ENCODE peak calls at places on chromosome 12, in nine cellular contexts. P is GM12878; V is tibial nerve; F is GM23338; G is pancreas; L is CD8-positive, alpha-beta T cell; O is GM23248; S is thoracic aorta; T is spleen. J is an unnamed sample. For H3K4me1, the result is how much of the 10 kb centered on the place peaks cover.

GRCh38 chr12:89138048-89138852 is 214.1 kb downstream of the DUSP6 start:
- DNase-seq in L (no peak), T (no peak), O (peak), S (no peak), P (no peak), F (no peak), V (no peak), G (no peak), J (no peak)

GRCh38 chr12:29921307-29921706 is 137.6 kb upstream of the TMTC1 start:
- DNase-seq in S (no peak), F (no peak), O (peak), T (no peak), L (no peak), P (no peak), V (no peak), G (no peak), J (no peak)

GRCh38 chr12:2414810-2415567 is 362.2 kb downstream of the CACNA1C start:
- DNase-seq in S (no peak), G (no peak), L (no peak), V (no peak), T (peak), P (no peak), O (peak), F (peak), J (peak)

GRCh38 chr12:12091977-12092663 is 21.4 kb downstream of the BCL2L14 start:
- DNase-seq in S (no peak), V (no peak), F (no peak), T (peak), G (peak), O (no peak), P (no peak), L (no peak), J (no peak)

GRCh38 chr12:6703631-6704030 is 3.0 kb upstream of the PIANP start:
- DNase-seq in P (no peak), F (peak), T (peak), G (no peak), V (no peak), L (no peak), S (no peak), O (peak), J (no peak)

GRCh38 chr12:76080017-76080728 is 4.3 kb downstream of the NAP1L1 start:
- DNase-seq in P (no peak), G (no peak), O (peak), S (no peak), V (no peak), T (no peak), L (no peak), F (no peak), J (no peak)

GRCh38 chr12:53497461-53497860 is 1.8 kb downstream of the MAP3K12 start:
- DNase-seq in O (no peak), P (no peak), V (no peak), T (no peak), F (no peak), G (no peak), L (no peak), S (no peak), J (no peak)

GRCh38 chr12:49944046-49944445 is 6.5 kb upstream of the AQP2 start:
- DNase-seq in G (no peak), T (peak), L (no peak), P (no peak), F (no peak), V (no peak), S (no peak), O (no peak), J (peak)

GRCh38 chr12:7501031-7501585 is 2.5 kb downstream of the CD163 start:
- DNase-seq in O (no peak), T (no peak), S (no peak), F (no peak), P (no peak), L (no peak), V (no peak), G (no peak), J (no peak)

GRCh38 chr12:24975425-24975824 is 26.5 kb upstream of the BCAT1 start:
- DNase-seq in S (no peak), G (no peak), V (no peak), T (no peak), P (no peak), F (no peak), L (no peak), O (no peak), J (no peak)

GRCh38 chr12:101891462-101891971 is 14.1 kb downstream of the DRAM1 start:
- DNase-seq in V (no peak), L (no peak), P (peak), G (no peak), T (no peak), S (no peak), O (peak), F (no peak), J (peak)

GRCh38 chr12:75564821-75565220 is 53.4 kb upstream of the KRR1 start:
- DNase-seq in G (no peak), P (no peak), O (no peak), F (no peak), S (no peak), T (no peak), L (no peak), V (no peak), J (no peak)

GRCh38 chr12:55932546-55932919 is 1.6 kb downstream of the DGKA start:
- DNase-seq in G (no peak), T (peak), V (no peak), L (peak), P (no peak), F (no peak), O (peak), S (no peak), J (no peak)

GRCh38 chr12:55933158-55933798 is 2.3 kb downstream of the DGKA start:
- DNase-seq in G (no peak), O (peak), L (peak), F (no peak), P (no peak), S (no peak), V (no peak), T (no peak), J (peak)

GRCh38 chr12:55934773-55935172 is 3.8 kb downstream of the DGKA start:
- DNase-seq in V (no peak), O (no peak), L (no peak), F (no peak), P (no peak), T (no peak), G (no peak), S (no peak), J (peak)

GRCh38 chr12:55934343-55934742 is 3.4 kb downstream of the DGKA start:
- DNase-seq in L (no peak), P (no peak), V (no peak), T (no peak), G (no peak), S (no peak), O (peak), F (no peak), J (no peak)

DNA sequence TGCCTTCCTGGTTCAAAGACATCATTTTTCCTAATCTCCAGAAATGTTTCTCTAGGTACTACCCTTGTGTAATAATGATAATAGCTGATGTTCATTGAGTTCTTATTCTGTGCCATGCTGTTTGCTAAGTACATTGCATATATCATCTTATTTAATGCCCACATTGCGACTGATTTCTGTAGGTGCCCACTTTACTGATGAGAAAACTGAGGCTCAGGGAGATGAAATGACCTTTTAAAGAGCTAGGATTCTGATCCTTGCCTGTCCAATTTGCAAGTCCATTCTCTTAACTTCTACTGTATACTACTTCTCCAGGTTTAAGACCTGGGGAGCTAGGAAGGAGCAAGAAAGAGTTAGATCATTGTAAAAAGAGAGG is 2.8 kb downstream of the DGKA start:
- DNase-seq in S (no peak), G (no peak), V (no peak), O (no peak), L (no peak), T (no peak), F (no peak), P (no peak), J (no peak)
- H3K4me3 ChIP-seq in S (no peak), G (no peak), V (no peak), O (no peak), L (peak), T (no peak), F (no peak), P (no peak), J (peak)

DNA sequence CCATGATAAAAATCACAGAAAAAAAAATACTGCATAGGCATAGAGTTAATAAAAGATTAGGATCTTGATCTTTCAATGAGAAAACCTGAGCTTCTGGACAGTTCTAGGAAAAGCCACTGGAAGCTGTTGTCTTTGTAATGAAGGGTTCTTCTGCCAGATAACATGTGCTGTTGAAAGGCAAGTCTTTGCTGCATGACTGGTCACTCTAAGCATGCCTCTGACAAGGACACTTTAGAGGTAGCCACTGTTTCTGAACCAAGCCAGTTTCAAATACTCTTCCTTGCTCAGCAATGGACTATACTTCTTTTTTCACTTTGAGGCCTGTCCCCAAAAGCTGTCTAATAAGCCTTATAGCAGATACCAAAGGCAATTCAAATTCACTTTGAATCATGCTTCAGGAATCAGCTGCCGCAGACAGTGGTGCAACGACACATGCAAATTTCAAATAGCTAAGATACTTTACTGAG is 70.2 kb downstream of the BTG1 start:
- DNase-seq in G (no peak), L (no peak), T (no peak), F (no peak), O (peak), S (no peak), V (no peak), P (no peak), J (no peak)
- H3K4me1 ChIP-seq in G (under half), L (under half), T (under half), F (under half), O (half or more), S (under half), V (under half), P (under half), J (under half)

GRCh38 chr12:4277856-4278581 is 4.5 kb downstream of the CCND2 start:
- DNase-seq in O (no peak), G (no peak), S (no peak), V (no peak), P (no peak), T (no peak), L (no peak), F (no peak), J (no peak)

GRCh38 chr12:4277205-4277543 is 3.6 kb downstream of the CCND2 start:
- DNase-seq in T (no peak), G (no peak), S (no peak), V (no peak), L (no peak), F (no peak), O (no peak), P (no peak), J (no peak)

GRCh38 chr12:4276524-4277204 is 3.1 kb downstream of the CCND2 start:
- DNase-seq in T (peak), P (peak), L (peak), S (peak), G (peak), V (peak), F (peak), O (peak), J (peak)

GRCh38 chr12:4279120-4279690 is 5.6 kb downstream of the CCND2 start:
- DNase-seq in V (no peak), P (no peak), S (no peak), F (no peak), O (no peak), G (no peak), T (no peak), L (no peak), J (no peak)

GRCh38 chr12:4278582-4278939 is 5.0 kb downstream of the CCND2 start:
- DNase-seq in T (peak), L (no peak), O (no peak), V (peak), G (no peak), P (no peak), F (no peak), S (no peak), J (no peak)
- H3K27ac ChIP-seq in T (peak), L (no peak), O (no peak), V (peak), G (no peak), P (no peak), F (no peak), S (no peak), J (no peak)

GRCh38 chr12:117579939-117580717 is 218.7 kb upstream of the NOS1 start:
- DNase-seq in P (no peak), F (no peak), S (no peak), L (no peak), G (no peak), T (no peak), O (no peak), V (no peak), J (no peak)

GRCh38 chr12:117583092-117583491 is 221.7 kb upstream of the NOS1 start:
- DNase-seq in S (no peak), O (no peak), T (no peak), P (no peak), V (no peak), G (no peak), L (no peak), F (no peak), J (no peak)

GRCh38 chr12:117583677-117584076 is 222.3 kb upstream of the NOS1 start:
- DNase-seq in T (no peak), O (no peak), G (no peak), L (no peak), P (no peak), S (no peak), V (no peak), F (peak), J (no peak)

GRCh38 chr12:117580718-117581062 is 219.3 kb upstream of the NOS1 start:
- DNase-seq in V (peak), L (no peak), S (no peak), T (no peak), O (no peak), F (peak), G (no peak), P (no peak), J (no peak)

GRCh38 chr12:117582135-117582784 is 220.8 kb upstream of the NOS1 start:
- DNase-seq in G (no peak), F (no peak), S (no peak), P (no peak), V (no peak), L (no peak), O (no peak), T (no peak), J (no peak)
- H3K4me3 ChIP-seq in G (no peak), F (no peak), S (no peak), P (no peak), V (no peak), L (no peak), O (no peak), T (no peak), J (no peak)

DNA sequence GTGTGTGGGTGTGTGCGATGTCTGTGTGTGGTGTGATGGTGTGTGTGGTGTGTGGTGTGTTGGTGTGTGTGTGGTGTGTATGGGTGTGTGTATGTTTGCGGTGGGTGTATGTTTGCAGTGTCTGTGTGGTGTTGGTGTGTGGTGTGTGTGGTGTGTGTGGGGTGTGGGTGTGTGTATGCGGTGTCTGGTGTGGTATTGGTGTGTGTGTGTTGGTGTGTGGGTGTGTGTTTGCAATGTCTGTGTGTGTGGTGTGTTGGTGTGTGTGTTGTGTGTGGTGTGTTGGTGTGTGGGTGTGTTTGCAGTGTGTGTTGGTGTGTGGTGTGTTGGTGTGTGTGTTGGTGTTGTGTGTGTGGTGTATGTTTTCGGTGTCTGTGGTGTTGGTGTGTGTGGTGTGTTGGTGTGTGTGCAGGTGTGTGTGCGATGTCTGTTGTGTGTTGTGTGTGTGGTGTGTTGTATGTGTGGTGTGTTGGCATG is 15.7 kb downstream of the MLXIP start:
- DNase-seq in P (no peak), O (no peak), S (no peak), G (no peak), F (no peak), V (no peak), T (no peak), L (no peak), J (no peak)
- H3K4me1 ChIP-seq in P (under half), O (under half), S (half or more), G (half or more), F (under half), V (under half), T (half or more), L (half or more), J (under half)

GRCh38 chr12:104177663-104178501 is 37.7 kb upstream of the TXNRD1 start:
- DNase-seq in O (peak), F (no peak), V (peak), G (no peak), L (no peak), S (peak), T (no peak), P (no peak), J (peak)
- H3K27ac ChIP-seq in O (peak), F (no peak), V (peak), G (peak), L (no peak), S (peak), T (peak), P (no peak), J (peak)

GRCh38 chr12:68812553-68813241 is 4.7 kb downstream of the MDM2 start:
- DNase-seq in L (no peak), G (no peak), P (no peak), F (no peak), T (no peak), S (no peak), O (no peak), V (no peak), J (no peak)

GRCh38 chr12:68815232-68815927 is 7.4 kb downstream of the MDM2 start:
- DNase-seq in V (no peak), F (no peak), S (no peak), G (no peak), L (no peak), T (no peak), P (no peak), O (no peak), J (no peak)

GRCh38 chr12:68813242-68813593 is 5.2 kb downstream of the MDM2 start:
- DNase-seq in S (no peak), P (no peak), O (no peak), G (no peak), F (no peak), L (no peak), T (no peak), V (no peak), J (no peak)

GRCh38 chr12:68815928-68816800 is 8.2 kb downstream of the MDM2 start:
- DNase-seq in G (no peak), O (no peak), P (no peak), V (no peak), T (no peak), L (no peak), F (no peak), S (no peak), J (no peak)

GRCh38 chr12:68814490-68815231 is 6.7 kb downstream of the MDM2 start:
- DNase-seq in F (no peak), G (no peak), O (no peak), P (no peak), T (no peak), S (no peak), L (no peak), V (no peak), J (no peak)
- H3K4me3 ChIP-seq in F (no peak), G (no peak), O (no peak), P (peak), T (no peak), S (no peak), L (no peak), V (no peak), J (no peak)